ENCODE peak calls at places on chromosomes 12 and 14, in four cellular contexts. C is fibroblast of lung, O is right atrium auricular region, W is cardiac fibroblast. Y is an unnamed sample.

GRCh38 chr12:43349863-43350262 is 202.1 kb downstream of the ADAMTS20 start:
- DNase-seq in W (peak; percentile 21), C (peak; percentile 43), O (no peak), Y (no peak)

GRCh38 chr12:4153343-4153892 is 120.1 kb upstream of the CCND2 start:
- DNase-seq in C (no peak), W (no peak), O (no peak), Y (peak; percentile 45)

GRCh38 chr12:52442600-52443061 is 8.5 kb upstream of the KRT75 start:
- DNase-seq in O (no peak), W (peak; percentile 95), C (peak; percentile 59), Y (no peak)

GRCh38 chr12:126952106-126953007 is 1314.6 kb upstream of the TMEM132C start:
- DNase-seq in W (no peak), C (no peak), O (no peak), Y (no peak)

GRCh38 chr12:57809425-57809824 is 9.1 kb downstream of the AVIL start:
- DNase-seq in C (no peak), W (no peak), O (no peak), Y (no peak)

GRCh38 chr14:99323603-99324185 is 51.7 kb upstream of the BCL11B start:
- DNase-seq in C (no peak), W (no peak), O (no peak), Y (no peak)

GRCh38 chr12:124520258-124520657 is 47.2 kb downstream of the NCOR2 start:
- DNase-seq in C (no peak), O (peak; percentile 82), W (peak; percentile 75), Y (no peak)

GRCh38 chr12:64451687-64452558 is at the start of gene TBK1:
- DNase-seq in O (peak; percentile 93), W (peak; percentile 89), C (peak; percentile 86), Y (peak; percentile 92)

GRCh38 chr14:69043007-69043444 is 63.9 kb upstream of the ACTN1 start:
- DNase-seq in O (no peak), C (peak; percentile 45), W (peak; percentile 34), Y (no peak)

GRCh38 chr12:52878507-52879393 is 26.1 kb downstream of the KRT8 start:
- DNase-seq in W (no peak), C (no peak), O (no peak), Y (no peak)

GRCh38 chr12:132771126-132771838 is 9.7 kb upstream of the ANKLE2 start:
- DNase-seq in O (no peak), W (no peak), C (peak; percentile 18), Y (peak; percentile 71)

GRCh38 chr14:76083796-76084195 is 67.9 kb upstream of the GPATCH2L start:
- DNase-seq in W (no peak), O (no peak), C (no peak), Y (no peak)

GRCh38 chr12:29960113-29960512 is 176.4 kb upstream of the TMTC1 start:
- DNase-seq in C (no peak), W (peak; percentile 14), O (no peak), Y (no peak)

GRCh38 chr12:101877816-101878811 is 734 bp downstream of the DRAM1 start:
- DNase-seq in C (peak; percentile 28), W (peak; percentile 32), O (no peak), Y (peak; percentile 8)

GRCh38 chr12:91144053-91144452 is 32.8 kb upstream of the LUM start:
- DNase-seq in O (no peak), W (no peak), C (peak; percentile 45), Y (no peak)

GRCh38 chr12:25924535-25925001 is 33.9 kb upstream of the RASSF8 start:
- DNase-seq in C (no peak), W (no peak), O (no peak), Y (no peak)

GRCh38 chr12:100368066-100368465 is 11.2 kb downstream of the SLC17A8 start:
- DNase-seq in C (no peak), O (no peak), W (no peak), Y (no peak)

GRCh38 chr12:93802698-93803097 is 125.5 kb downstream of the CRADD start:
- DNase-seq in C (peak; percentile 77), O (no peak), W (peak; percentile 82), Y (no peak)

GRCh38 chr12:124916370-124917134 is 2.1 kb upstream of the UBC start:
- DNase-seq in O (peak; percentile 92), C (peak; percentile 95), W (peak; percentile 92), Y (peak; percentile 48)

GRCh38 chr12:10381912-10382628 is 7.8 kb downstream of the KLRK1 start:
- DNase-seq in W (no peak), C (no peak), O (no peak), Y (no peak)

GRCh38 chr12:94586589-94587259 is 63.6 kb downstream of the TMCC3 start:
- DNase-seq in O (no peak), W (peak; percentile 36), C (peak; percentile 46), Y (no peak)

GRCh38 chr12:91973813-91974212 is 171.8 kb downstream of the BTG1 start:
- DNase-seq in O (no peak), W (no peak), C (no peak), Y (no peak)

GRCh38 chr14:94646481-94646880 is 34.3 kb downstream of the SERPINA3 start:
- DNase-seq in O (peak; percentile 52), W (peak; percentile 65), C (no peak), Y (no peak)

GRCh38 chr14:52399886-52400599 is 85.9 kb downstream of the PTGER2 start:
- DNase-seq in C (peak; percentile 53), W (no peak), O (no peak), Y (no peak)

GRCh38 chr12:104793280-104793679 is 164.8 kb downstream of the SLC41A2 start:
- DNase-seq in O (no peak), C (peak; percentile 7), W (peak; percentile 79), Y (no peak)

GRCh38 chr14:88170333-88170732 is 152.7 kb downstream of the KCNK10 start:
- DNase-seq in C (no peak), O (no peak), W (no peak), Y (no peak)

GRCh38 chr14:101467181-101467926 is 93.9 kb upstream of the DIO3 start:
- DNase-seq in W (no peak), O (peak; percentile 28), C (no peak), Y (no peak)

GRCh38 chr12:124698211-124698997 is 131.0 kb upstream of the NCOR2 start:
- DNase-seq in O (no peak), C (no peak), W (peak; percentile 93), Y (no peak)

GRCh38 chr12:124289634-124290600 is 5.0 kb upstream of the RFLNA start:
- DNase-seq in C (peak; percentile 42), O (no peak), W (no peak), Y (no peak)

DNA sequence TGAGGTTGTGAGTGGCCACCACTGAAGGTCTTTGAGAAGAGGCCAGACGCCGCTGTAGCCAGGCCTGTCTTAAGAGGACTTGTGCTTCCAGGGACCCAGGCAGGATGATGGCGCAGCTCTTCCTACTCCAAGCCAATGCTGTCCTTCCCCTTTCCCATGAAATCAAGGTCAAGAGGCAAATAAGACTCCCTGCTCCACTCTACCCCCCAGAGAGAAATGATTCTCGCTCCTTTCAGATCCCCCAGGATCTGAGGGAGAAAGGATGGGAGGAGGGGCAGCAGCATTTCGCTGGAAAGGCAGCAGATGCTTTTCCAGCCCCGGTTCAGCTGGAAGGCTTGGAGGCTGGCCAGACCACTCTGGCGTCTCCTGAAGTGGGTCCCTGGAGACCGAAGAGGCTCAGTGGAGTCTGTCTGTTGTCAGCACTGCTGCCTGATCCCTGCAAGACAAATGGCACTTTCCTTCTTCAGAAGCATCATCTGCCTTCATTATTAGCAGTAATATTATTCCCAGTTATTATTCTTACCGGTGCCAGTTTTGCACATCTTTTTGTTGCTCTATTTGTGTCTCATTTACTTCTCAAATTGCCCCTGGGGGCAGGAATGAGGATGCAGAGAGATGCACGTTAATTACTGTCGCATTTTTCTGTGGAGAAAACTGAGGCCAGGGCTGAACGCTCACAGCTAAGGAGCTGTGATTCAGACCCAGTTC is 51.4 kb downstream of the C14orf132 start:
- DNase-seq in O (no peak), W (peak; percentile 76), C (peak; percentile 80), Y (no peak)
- TF ChIP-seq CTCF in O (no peak), W (peak; percentile 13), C (no peak), Y (no peak)

DNA sequence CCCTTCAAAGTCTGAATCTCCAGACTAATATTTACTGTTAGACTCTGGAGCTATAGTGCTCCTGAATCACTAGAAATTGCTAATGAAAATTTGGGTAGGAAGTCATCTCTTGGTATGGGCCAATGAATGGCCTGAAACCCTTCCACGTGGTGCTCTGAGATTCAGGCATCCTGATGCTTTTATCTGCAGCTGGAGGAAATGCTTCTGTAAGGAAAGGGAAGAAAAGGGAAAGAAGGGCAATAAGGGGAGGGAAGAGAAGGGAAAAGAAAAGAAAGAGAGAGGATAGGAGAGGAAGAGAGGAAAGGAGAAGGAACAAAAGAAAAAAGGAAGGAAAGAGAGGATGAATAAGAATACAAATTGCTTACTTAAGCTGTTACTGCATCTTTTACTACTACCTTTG is 182.3 kb downstream of the GRIP1 start:
- DNase-seq in C (no peak), W (no peak), O (no peak), Y (no peak)
- TF ChIP-seq CTCF in C (no peak), W (no peak), O (no peak), Y (no peak)

GRCh38 chr14:24726480-24726879 is 92.5 kb upstream of the GZMB start:
- DNase-seq in C (no peak), O (no peak), W (no peak), Y (no peak)

DNA sequence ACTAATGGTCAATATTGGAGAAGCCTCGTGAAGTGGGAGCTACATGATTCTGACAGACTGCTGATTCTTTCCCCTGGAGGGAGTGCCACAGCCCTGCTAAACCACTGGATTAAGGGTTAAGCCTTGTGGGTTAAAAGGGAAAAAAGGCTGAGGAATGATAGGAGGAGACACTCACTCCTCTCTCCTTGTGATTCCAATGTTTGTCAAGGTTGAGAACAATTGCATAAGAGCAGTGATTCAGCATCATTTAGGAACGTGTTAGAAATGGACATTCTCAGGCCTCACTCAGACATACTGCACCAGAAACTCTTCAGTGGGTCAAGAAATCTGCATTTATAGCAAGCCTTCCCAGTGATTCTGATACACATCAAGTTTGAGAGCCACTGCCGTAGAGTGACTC is 87.8 kb upstream of the GZMB start:
- DNase-seq in O (no peak), W (no peak), C (no peak), Y (no peak)
- TF ChIP-seq CTCF in O (no peak), W (no peak), C (no peak), Y (no peak)

DNA sequence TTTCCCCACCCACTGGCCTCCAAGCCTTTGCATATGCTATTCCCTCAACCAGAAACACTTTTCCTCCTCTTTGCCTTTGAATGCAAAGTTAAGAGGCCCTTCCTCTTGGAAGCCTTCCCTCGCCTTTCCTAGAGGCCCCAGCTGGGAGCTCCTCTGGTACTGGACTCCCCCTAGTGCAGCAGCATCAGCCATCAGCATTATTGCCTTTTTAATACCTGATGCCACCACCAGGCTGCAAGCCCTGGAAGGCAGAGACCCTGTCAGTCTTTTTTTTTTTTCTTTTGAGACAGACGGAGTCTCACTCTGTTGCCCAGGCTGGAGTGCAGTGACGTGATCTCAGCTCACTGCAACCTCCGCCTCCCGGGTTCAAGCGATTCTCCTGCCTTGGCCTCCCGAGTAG is 19.1 kb upstream of the PLA2G1B start:
- DNase-seq in W (no peak), C (no peak), O (no peak), Y (no peak)
- TF ChIP-seq CTCF in W (no peak), C (no peak), O (no peak), Y (no peak)